ENCODE peak calls at places on chromosome 15, in six cellular contexts. One of them, this sample, is unnamed.

GRCh38 chr15:66369773-66370651 is 13.5 kb upstream of the TIPIN start:
- DNase-seq in AG04449: no peak
- DNase-seq in vagina: no peak
- DNase-seq in keratinocyte: no peak
- DNase-seq in fibroblast of mammary gland: no peak
- DNase-seq in A549: peak; percentile 75
- DNase-seq in this sample: peak; percentile 15

GRCh38 chr15:29674661-29675533 is 147.4 kb downstream of the TJP1 start:
- DNase-seq in AG04449: no peak
- DNase-seq in vagina: no peak
- DNase-seq in keratinocyte: no peak
- DNase-seq in fibroblast of mammary gland: peak; percentile 40
- DNase-seq in A549: peak; percentile 94
- DNase-seq in this sample: peak; percentile 24

GRCh38 chr15:54681578-54681977 is 515.2 kb downstream of the RSL24D1 start:
- DNase-seq in AG04449: no peak
- DNase-seq in vagina: no peak
- DNase-seq in keratinocyte: no peak
- DNase-seq in fibroblast of mammary gland: no peak
- DNase-seq in A549: no peak
- DNase-seq in this sample: no peak

GRCh38 chr15:77335298-77335697 is 84.6 kb downstream of the PEAK1 start:
- DNase-seq in AG04449: no peak
- DNase-seq in vagina: no peak
- DNase-seq in keratinocyte: no peak
- DNase-seq in fibroblast of mammary gland: peak; percentile 38
- DNase-seq in A549: no peak
- DNase-seq in this sample: peak; percentile 40

GRCh38 chr15:73052679-73053397 is 575 bp downstream of the NEO1 start:
- DNase-seq in AG04449: no peak
- DNase-seq in vagina: no peak
- DNase-seq in keratinocyte: no peak
- DNase-seq in fibroblast of mammary gland: peak; percentile 26
- DNase-seq in A549: peak; percentile 81
- DNase-seq in this sample: peak; percentile 17

GRCh38 chr15:31867536-31868442 is 162.5 kb upstream of the CHRNA7 start:
- DNase-seq in AG04449: no peak
- DNase-seq in vagina: no peak
- DNase-seq in keratinocyte: no peak
- DNase-seq in fibroblast of mammary gland: peak; percentile 56
- DNase-seq in A549: peak; percentile 55
- DNase-seq in this sample: peak; percentile 37

GRCh38 chr15:39205081-39205480 is 375.8 kb upstream of the THBS1 start:
- DNase-seq in AG04449: no peak
- DNase-seq in vagina: no peak
- DNase-seq in keratinocyte: no peak
- DNase-seq in fibroblast of mammary gland: no peak
- DNase-seq in A549: no peak
- DNase-seq in this sample: no peak

GRCh38 chr15:85002517-85002916 is 20.9 kb downstream of the PDE8A start:
- DNase-seq in AG04449: no peak
- DNase-seq in vagina: no peak
- DNase-seq in keratinocyte: no peak
- DNase-seq in fibroblast of mammary gland: no peak
- DNase-seq in A549: no peak
- DNase-seq in this sample: no peak

GRCh38 chr15:60529332-60529731 is 50.4 kb upstream of the ICE2 start:
- DNase-seq in AG04449: no peak
- DNase-seq in vagina: no peak
- DNase-seq in keratinocyte: no peak
- DNase-seq in fibroblast of mammary gland: no peak
- DNase-seq in A549: no peak
- DNase-seq in this sample: peak; percentile 20

GRCh38 chr15:50281427-50281826 is 15.9 kb upstream of the HDC start:
- DNase-seq in AG04449: no peak
- DNase-seq in vagina: no peak
- DNase-seq in keratinocyte: no peak
- DNase-seq in fibroblast of mammary gland: no peak
- DNase-seq in A549: no peak
- DNase-seq in this sample: no peak

GRCh38 chr15:86063328-86064180 is 16.1 kb upstream of the AGBL1 start:
- DNase-seq in AG04449: no peak
- DNase-seq in vagina: no peak
- DNase-seq in keratinocyte: no peak
- DNase-seq in fibroblast of mammary gland: no peak
- DNase-seq in A549: no peak
- DNase-seq in this sample: no peak

GRCh38 chr15:67033521-67033920 is 31.9 kb upstream of the SMAD3 start:
- DNase-seq in AG04449: no peak
- DNase-seq in vagina: no peak
- DNase-seq in keratinocyte: no peak
- DNase-seq in fibroblast of mammary gland: no peak
- DNase-seq in A549: no peak
- DNase-seq in this sample: no peak

GRCh38 chr15:98881526-98882517 is 125.8 kb downstream of the PGPEP1L start:
- DNase-seq in AG04449: no peak
- DNase-seq in vagina: no peak
- DNase-seq in keratinocyte: no peak
- DNase-seq in fibroblast of mammary gland: peak; percentile 85
- DNase-seq in A549: no peak
- DNase-seq in this sample: peak; percentile 88

GRCh38 chr15:67068724-67069400 is 3.5 kb downstream of the SMAD3 start:
- DNase-seq in AG04449: no peak
- DNase-seq in vagina: no peak
- DNase-seq in keratinocyte: no peak
- DNase-seq in fibroblast of mammary gland: peak; percentile 61
- DNase-seq in A549: no peak
- DNase-seq in this sample: peak; percentile 76

GRCh38 chr15:98653686-98654085 is 5.3 kb downstream of the IGF1R start:
- DNase-seq in AG04449: no peak
- DNase-seq in vagina: no peak
- DNase-seq in keratinocyte: no peak
- DNase-seq in fibroblast of mammary gland: peak; percentile 83
- DNase-seq in A549: no peak
- DNase-seq in this sample: peak; percentile 87

GRCh38 chr15:83837946-83838571 is 184.1 kb downstream of the ADAMTSL3 start:
- DNase-seq in AG04449: no peak
- DNase-seq in vagina: no peak
- DNase-seq in keratinocyte: no peak
- DNase-seq in fibroblast of mammary gland: peak; percentile 44
- DNase-seq in A549: peak; percentile 55
- DNase-seq in this sample: no peak

GRCh38 chr15:41620536-41621199 is 39.5 kb upstream of the MGA start:
- DNase-seq in AG04449: no peak
- DNase-seq in vagina: no peak
- DNase-seq in keratinocyte: no peak
- DNase-seq in fibroblast of mammary gland: no peak
- DNase-seq in A549: no peak
- DNase-seq in this sample: no peak

GRCh38 chr15:52636459-52636858 is 42.7 kb downstream of the ATOSA start:
- DNase-seq in AG04449: no peak
- DNase-seq in vagina: no peak
- DNase-seq in keratinocyte: no peak
- DNase-seq in fibroblast of mammary gland: no peak
- DNase-seq in A549: no peak
- DNase-seq in this sample: no peak

GRCh38 chr15:64571857-64572291 is 111.5 kb downstream of the ZNF609 start:
- DNase-seq in AG04449: no peak
- DNase-seq in vagina: no peak
- DNase-seq in keratinocyte: no peak
- DNase-seq in fibroblast of mammary gland: no peak
- DNase-seq in A549: no peak
- DNase-seq in this sample: no peak

GRCh38 chr15:77036537-77037474 is 34.1 kb downstream of the TSPAN3 start:
- DNase-seq in AG04449: no peak
- DNase-seq in vagina: peak; percentile 85
- DNase-seq in keratinocyte: no peak
- DNase-seq in fibroblast of mammary gland: no peak
- DNase-seq in A549: no peak
- DNase-seq in this sample: no peak

GRCh38 chr15:37682304-37682703 is 252.1 kb upstream of the TMCO5A start:
- DNase-seq in AG04449: no peak
- DNase-seq in vagina: no peak
- DNase-seq in keratinocyte: no peak
- DNase-seq in fibroblast of mammary gland: peak; percentile 36
- DNase-seq in A549: no peak
- DNase-seq in this sample: peak; percentile 24

GRCh38 chr15:27894645-27895044 is 204.5 kb downstream of the OCA2 start:
- DNase-seq in AG04449: no peak
- DNase-seq in vagina: no peak
- DNase-seq in keratinocyte: no peak
- DNase-seq in fibroblast of mammary gland: no peak
- DNase-seq in A549: no peak
- DNase-seq in this sample: no peak

GRCh38 chr15:69919816-69920215 is 177.9 kb downstream of the TLE3 start:
- DNase-seq in AG04449: no peak
- DNase-seq in vagina: no peak
- DNase-seq in keratinocyte: no peak
- DNase-seq in fibroblast of mammary gland: no peak
- DNase-seq in A549: no peak
- DNase-seq in this sample: no peak

GRCh38 chr15:69924531-69924930 is 173.2 kb downstream of the TLE3 start:
- DNase-seq in AG04449: no peak
- DNase-seq in vagina: no peak
- DNase-seq in keratinocyte: no peak
- DNase-seq in fibroblast of mammary gland: no peak
- DNase-seq in A549: no peak
- DNase-seq in this sample: no peak

GRCh38 chr15:69926011-69926410 is 171.7 kb downstream of the TLE3 start:
- DNase-seq in AG04449: no peak
- DNase-seq in vagina: no peak
- DNase-seq in keratinocyte: no peak
- DNase-seq in fibroblast of mammary gland: no peak
- DNase-seq in A549: no peak
- DNase-seq in this sample: no peak

GRCh38 chr15:69920232-69920631 is 177.5 kb downstream of the TLE3 start:
- DNase-seq in AG04449: no peak
- DNase-seq in vagina: no peak
- DNase-seq in keratinocyte: no peak
- DNase-seq in fibroblast of mammary gland: no peak
- DNase-seq in A549: no peak
- DNase-seq in this sample: no peak

DNA sequence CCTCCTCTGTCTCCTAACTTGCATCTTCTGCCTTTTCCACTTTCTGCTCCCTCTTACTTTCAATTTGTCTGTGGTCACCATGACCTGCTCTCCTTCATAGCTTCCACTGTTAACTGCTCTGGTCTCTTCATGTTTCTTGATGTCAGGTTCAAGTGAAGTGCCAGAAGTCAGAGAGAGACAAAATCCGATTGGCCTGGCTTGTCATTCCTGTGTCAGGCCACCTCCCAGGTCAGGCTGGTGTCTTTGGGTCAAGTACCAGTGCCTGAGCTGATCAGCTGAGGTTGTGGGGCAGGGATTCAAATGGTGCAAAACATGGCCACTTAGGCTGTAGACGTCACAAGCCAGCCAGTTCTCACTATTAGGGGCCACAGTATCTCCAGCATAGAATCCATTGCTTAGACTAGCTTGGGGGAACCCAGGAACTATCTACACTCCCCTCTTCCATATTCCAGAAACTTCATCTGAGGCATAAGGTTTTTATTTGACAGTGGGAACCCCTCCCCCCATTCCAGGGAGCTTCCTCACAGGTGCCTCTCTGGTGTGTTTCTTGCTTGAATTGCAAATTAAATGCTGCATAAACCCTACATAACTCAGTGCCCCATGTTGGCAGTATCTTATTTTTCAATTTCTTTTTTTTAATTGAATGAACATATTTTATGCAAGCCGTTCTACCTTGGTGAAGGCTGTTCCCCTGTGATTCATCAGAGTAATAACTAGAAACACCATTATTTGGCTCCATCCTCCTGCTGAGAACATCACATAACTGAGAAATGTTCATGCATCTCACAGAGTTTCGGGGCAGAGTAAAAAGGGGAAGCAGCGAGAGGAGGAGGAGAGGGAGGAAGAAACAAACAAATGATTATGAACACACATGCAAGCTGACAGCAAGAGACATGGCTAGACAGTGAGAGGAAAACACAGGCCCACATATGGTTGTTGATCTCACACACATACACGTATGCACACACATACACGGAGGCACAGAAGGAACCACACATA is 175.8 kb downstream of the TLE3 start:
- DNase-seq in AG04449: no peak
- DNase-seq in vagina: peak; percentile 61
- DNase-seq in keratinocyte: no peak
- DNase-seq in fibroblast of mammary gland: no peak
- DNase-seq in A549: no peak
- DNase-seq in this sample: no peak
- TF ChIP-seq CTCF in AG04449: no peak
- TF ChIP-seq CTCF in vagina: no peak
- TF ChIP-seq CTCF in keratinocyte: no peak
- TF ChIP-seq CTCF in fibroblast of mammary gland: no peak
- TF ChIP-seq CTCF in A549: no peak
- TF ChIP-seq CTCF in this sample: no peak

GRCh38 chr15:69393831-69394491 is 20.2 kb upstream of the KIF23 start:
- DNase-seq in AG04449: no peak
- DNase-seq in vagina: no peak
- DNase-seq in keratinocyte: no peak
- DNase-seq in fibroblast of mammary gland: no peak
- DNase-seq in A549: no peak
- DNase-seq in this sample: no peak
- H3K4me3 ChIP-seq in AG04449: no peak overlapping the region
- H3K4me3 ChIP-seq in vagina: no peak overlapping the region
- H3K4me3 ChIP-seq in keratinocyte: no peak overlapping the region
- H3K4me3 ChIP-seq in fibroblast of mammary gland: no peak overlapping the region
- H3K4me3 ChIP-seq in A549: no peak overlapping the region
- H3K4me3 ChIP-seq in this sample: no peak overlapping the region

DNA sequence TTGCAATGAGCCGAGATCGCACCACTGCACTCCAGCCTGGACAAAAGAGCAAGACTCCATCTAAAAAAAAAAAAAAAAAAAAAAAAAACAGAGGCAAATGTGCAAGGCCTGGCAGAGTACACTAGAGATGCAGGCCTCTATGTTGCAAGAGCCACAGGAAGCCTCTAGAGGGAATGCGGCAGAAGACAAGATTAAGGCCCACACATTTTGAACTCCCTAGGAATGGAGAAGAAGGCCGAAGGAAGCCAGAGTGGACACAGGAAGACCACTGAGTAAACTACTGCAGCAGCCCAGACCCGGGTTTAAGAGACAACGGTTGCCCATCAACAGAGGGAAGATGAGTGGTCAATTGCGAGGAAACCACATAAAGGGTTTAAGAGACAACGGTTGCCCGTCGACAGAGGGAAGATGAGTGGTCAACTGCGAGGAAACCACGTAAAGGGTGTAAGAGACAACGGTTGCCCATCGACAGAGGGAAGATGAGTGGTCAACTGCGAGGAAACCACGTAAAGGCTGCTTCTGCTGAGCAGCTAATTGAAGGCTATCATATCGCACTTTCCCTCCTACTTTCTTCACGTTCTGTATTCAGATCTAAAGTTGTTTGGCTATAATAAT is 14.6 kb downstream of the CHSY1 start:
- DNase-seq in AG04449: no peak
- DNase-seq in vagina: no peak
- DNase-seq in keratinocyte: no peak
- DNase-seq in fibroblast of mammary gland: no peak
- DNase-seq in A549: no peak
- DNase-seq in this sample: no peak
- TF ChIP-seq CTCF in AG04449: no peak
- TF ChIP-seq CTCF in vagina: no peak
- TF ChIP-seq CTCF in keratinocyte: no peak
- TF ChIP-seq CTCF in fibroblast of mammary gland: no peak
- TF ChIP-seq CTCF in A549: no peak
- TF ChIP-seq CTCF in this sample: no peak

GRCh38 chr15:74403590-74403919 is 30.2 kb downstream of the SEMA7A start:
- DNase-seq in AG04449: no peak
- DNase-seq in vagina: no peak
- DNase-seq in keratinocyte: no peak
- DNase-seq in fibroblast of mammary gland: no peak
- DNase-seq in A549: no peak
- DNase-seq in this sample: no peak
- H3K4me3 ChIP-seq in AG04449: no peak overlapping the region
- H3K4me3 ChIP-seq in vagina: no peak overlapping the region
- H3K4me3 ChIP-seq in keratinocyte: no peak overlapping the region
- H3K4me3 ChIP-seq in fibroblast of mammary gland: no peak overlapping the region
- H3K4me3 ChIP-seq in A549: no peak overlapping the region
- H3K4me3 ChIP-seq in this sample: no peak overlapping the region

This sample was measured in fibroblast of the aortic adventitia.